ENCODE peak calls at places on chromosomes 2 and 18, in four cellular contexts. One of them, this sample, is unnamed.
A peak's percentile ranks its signal among the peaks of the same experiment; 100 is the strongest.

GRCh38 chr2:208025814-208026184 is 472 bp upstream of the PLEKHM3 start:
- DNase-seq in stimulated activated effector memory CD8-positive, alpha-beta T cell treated with anti-CD3 and anti-CD28 coated beads, Interleukin-12 subunit alpha, Interleukin-12 subunit beta, amount 100 ng/mL, for 72 hours: peak; percentile 65
- DNase-seq in SJCRH30: no peak
- DNase-seq in adipocyte: no peak
- DNase-seq in this sample: peak; percentile 41

GRCh38 chr18:25349926-25350560 is 1.9 kb downstream of the ZNF521 start:
- DNase-seq in stimulated activated effector memory CD8-positive, alpha-beta T cell treated with anti-CD3 and anti-CD28 coated beads, Interleukin-12 subunit alpha, Interleukin-12 subunit beta, amount 100 ng/mL, for 72 hours: no peak
- DNase-seq in SJCRH30: peak; percentile 42
- DNase-seq in adipocyte: peak; percentile 65
- DNase-seq in this sample: peak; percentile 30

GRCh38 chr2:238145851-238146250 is 7.4 kb downstream of the KLHL30 start:
- DNase-seq in stimulated activated effector memory CD8-positive, alpha-beta T cell treated with anti-CD3 and anti-CD28 coated beads, Interleukin-12 subunit alpha, Interleukin-12 subunit beta, amount 100 ng/mL, for 72 hours: no peak
- DNase-seq in SJCRH30: no peak
- DNase-seq in adipocyte: no peak
- DNase-seq in this sample: no peak

GRCh38 chr18:51196811-51197660 is 445 bp downstream of the MEX3C start:
- DNase-seq in adipocyte: peak; percentile 66
- DNase-seq in stimulated activated effector memory CD8-positive, alpha-beta T cell treated with anti-CD3 and anti-CD28 coated beads, Interleukin-12 subunit alpha, Interleukin-12 subunit beta, amount 100 ng/mL, for 72 hours: peak; percentile 80
- DNase-seq in SJCRH30: peak; percentile 42
- DNase-seq in this sample: peak; percentile 48

GRCh38 chr2:213216461-213216860 is 65.0 kb upstream of the IKZF2 start:
- DNase-seq in adipocyte: peak; percentile 90
- DNase-seq in SJCRH30: no peak
- DNase-seq in stimulated activated effector memory CD8-positive, alpha-beta T cell treated with anti-CD3 and anti-CD28 coated beads, Interleukin-12 subunit alpha, Interleukin-12 subunit beta, amount 100 ng/mL, for 72 hours: no peak
- DNase-seq in this sample: no peak

GRCh38 chr2:114729025-114729424 is 286.6 kb downstream of the DPP10 start:
- DNase-seq in SJCRH30: peak; percentile 2
- DNase-seq in stimulated activated effector memory CD8-positive, alpha-beta T cell treated with anti-CD3 and anti-CD28 coated beads, Interleukin-12 subunit alpha, Interleukin-12 subunit beta, amount 100 ng/mL, for 72 hours: no peak
- DNase-seq in adipocyte: no peak
- DNase-seq in this sample: peak; percentile 30

GRCh38 chr2:204869142-204869823 is 324.0 kb downstream of the PARD3B start:
- DNase-seq in SJCRH30: no peak
- DNase-seq in stimulated activated effector memory CD8-positive, alpha-beta T cell treated with anti-CD3 and anti-CD28 coated beads, Interleukin-12 subunit alpha, Interleukin-12 subunit beta, amount 100 ng/mL, for 72 hours: no peak
- DNase-seq in adipocyte: peak; percentile 74
- DNase-seq in this sample: no peak

GRCh38 chr2:231167745-231168459 is 30.5 kb upstream of the ARMC9 start:
- DNase-seq in stimulated activated effector memory CD8-positive, alpha-beta T cell treated with anti-CD3 and anti-CD28 coated beads, Interleukin-12 subunit alpha, Interleukin-12 subunit beta, amount 100 ng/mL, for 72 hours: no peak
- DNase-seq in SJCRH30: no peak
- DNase-seq in adipocyte: no peak
- DNase-seq in this sample: no peak

GRCh38 chr2:65388051-65388531 is 44.3 kb downstream of the SPRED2 start:
- DNase-seq in stimulated activated effector memory CD8-positive, alpha-beta T cell treated with anti-CD3 and anti-CD28 coated beads, Interleukin-12 subunit alpha, Interleukin-12 subunit beta, amount 100 ng/mL, for 72 hours: no peak
- DNase-seq in adipocyte: no peak
- DNase-seq in SJCRH30: no peak
- DNase-seq in this sample: no peak

GRCh38 chr2:120307482-120307881 is 38.5 kb upstream of the INHBB start:
- DNase-seq in stimulated activated effector memory CD8-positive, alpha-beta T cell treated with anti-CD3 and anti-CD28 coated beads, Interleukin-12 subunit alpha, Interleukin-12 subunit beta, amount 100 ng/mL, for 72 hours: no peak
- DNase-seq in SJCRH30: no peak
- DNase-seq in adipocyte: no peak
- DNase-seq in this sample: no peak

GRCh38 chr2:43637030-43637803 is at the start of gene PLEKHH2:
- DNase-seq in SJCRH30: peak; percentile 97
- DNase-seq in stimulated activated effector memory CD8-positive, alpha-beta T cell treated with anti-CD3 and anti-CD28 coated beads, Interleukin-12 subunit alpha, Interleukin-12 subunit beta, amount 100 ng/mL, for 72 hours: peak; percentile 96
- DNase-seq in adipocyte: peak; percentile 95
- DNase-seq in this sample: peak; percentile 91

GRCh38 chr2:211665299-211665698 is 873.3 kb downstream of the ERBB4 start:
- DNase-seq in adipocyte: no peak
- DNase-seq in stimulated activated effector memory CD8-positive, alpha-beta T cell treated with anti-CD3 and anti-CD28 coated beads, Interleukin-12 subunit alpha, Interleukin-12 subunit beta, amount 100 ng/mL, for 72 hours: no peak
- DNase-seq in SJCRH30: no peak
- DNase-seq in this sample: no peak

GRCh38 chr18:13270279-13270911 is 51.8 kb downstream of the LDLRAD4 start:
- DNase-seq in adipocyte: no peak
- DNase-seq in SJCRH30: no peak
- DNase-seq in stimulated activated effector memory CD8-positive, alpha-beta T cell treated with anti-CD3 and anti-CD28 coated beads, Interleukin-12 subunit alpha, Interleukin-12 subunit beta, amount 100 ng/mL, for 72 hours: no peak
- DNase-seq in this sample: no peak

GRCh38 chr2:30733829-30734520 is 73.3 kb downstream of the CAPN13 start:
- DNase-seq in adipocyte: no peak
- DNase-seq in stimulated activated effector memory CD8-positive, alpha-beta T cell treated with anti-CD3 and anti-CD28 coated beads, Interleukin-12 subunit alpha, Interleukin-12 subunit beta, amount 100 ng/mL, for 72 hours: no peak
- DNase-seq in SJCRH30: no peak
- DNase-seq in this sample: no peak

GRCh38 chr18:65768379-65768778 is 17.6 kb downstream of the CDH7 start:
- DNase-seq in stimulated activated effector memory CD8-positive, alpha-beta T cell treated with anti-CD3 and anti-CD28 coated beads, Interleukin-12 subunit alpha, Interleukin-12 subunit beta, amount 100 ng/mL, for 72 hours: no peak
- DNase-seq in SJCRH30: no peak
- DNase-seq in adipocyte: no peak
- DNase-seq in this sample: no peak

GRCh38 chr2:32678825-32679224 is 51.0 kb downstream of the TTC27 start:
- DNase-seq in stimulated activated effector memory CD8-positive, alpha-beta T cell treated with anti-CD3 and anti-CD28 coated beads, Interleukin-12 subunit alpha, Interleukin-12 subunit beta, amount 100 ng/mL, for 72 hours: no peak
- DNase-seq in SJCRH30: no peak
- DNase-seq in adipocyte: peak; percentile 58
- DNase-seq in this sample: no peak

GRCh38 chr2:180655842-180656454 is 324.5 kb upstream of the UBE2E3 start:
- DNase-seq in SJCRH30: no peak
- DNase-seq in stimulated activated effector memory CD8-positive, alpha-beta T cell treated with anti-CD3 and anti-CD28 coated beads, Interleukin-12 subunit alpha, Interleukin-12 subunit beta, amount 100 ng/mL, for 72 hours: no peak
- DNase-seq in adipocyte: no peak
- DNase-seq in this sample: peak; percentile 20

GRCh38 chr2:66334237-66335054 is 100.5 kb upstream of the MEIS1 start:
- DNase-seq in adipocyte: no peak
- DNase-seq in stimulated activated effector memory CD8-positive, alpha-beta T cell treated with anti-CD3 and anti-CD28 coated beads, Interleukin-12 subunit alpha, Interleukin-12 subunit beta, amount 100 ng/mL, for 72 hours: no peak
- DNase-seq in SJCRH30: peak; percentile 56
- DNase-seq in this sample: no peak

GRCh38 chr2:218295029-218295428 is 2.7 kb upstream of the TMBIM1 start:
- DNase-seq in SJCRH30: no peak
- DNase-seq in adipocyte: no peak
- DNase-seq in stimulated activated effector memory CD8-positive, alpha-beta T cell treated with anti-CD3 and anti-CD28 coated beads, Interleukin-12 subunit alpha, Interleukin-12 subunit beta, amount 100 ng/mL, for 72 hours: no peak
- DNase-seq in this sample: no peak

GRCh38 chr2:58702302-58702696 is 461.2 kb upstream of the FANCL start:
- DNase-seq in SJCRH30: peak; percentile 5
- DNase-seq in stimulated activated effector memory CD8-positive, alpha-beta T cell treated with anti-CD3 and anti-CD28 coated beads, Interleukin-12 subunit alpha, Interleukin-12 subunit beta, amount 100 ng/mL, for 72 hours: no peak
- DNase-seq in adipocyte: no peak
- DNase-seq in this sample: no peak

GRCh38 chr2:135002836-135003235 is 44.4 kb downstream of the MAP3K19 start:
- DNase-seq in adipocyte: no peak
- DNase-seq in SJCRH30: no peak
- DNase-seq in stimulated activated effector memory CD8-positive, alpha-beta T cell treated with anti-CD3 and anti-CD28 coated beads, Interleukin-12 subunit alpha, Interleukin-12 subunit beta, amount 100 ng/mL, for 72 hours: no peak
- DNase-seq in this sample: no peak

GRCh38 chr2:101995019-101995418 is 3.3 kb downstream of the IL1R2 start:
- DNase-seq in adipocyte: no peak
- DNase-seq in stimulated activated effector memory CD8-positive, alpha-beta T cell treated with anti-CD3 and anti-CD28 coated beads, Interleukin-12 subunit alpha, Interleukin-12 subunit beta, amount 100 ng/mL, for 72 hours: no peak
- DNase-seq in SJCRH30: no peak
- DNase-seq in this sample: no peak

GRCh38 chr2:15412309-15412708 is 148.8 kb downstream of the NBAS start:
- DNase-seq in stimulated activated effector memory CD8-positive, alpha-beta T cell treated with anti-CD3 and anti-CD28 coated beads, Interleukin-12 subunit alpha, Interleukin-12 subunit beta, amount 100 ng/mL, for 72 hours: no peak
- DNase-seq in adipocyte: no peak
- DNase-seq in SJCRH30: no peak
- DNase-seq in this sample: no peak

GRCh38 chr2:16727256-16727655 is 61.6 kb upstream of the CYRIA start:
- DNase-seq in stimulated activated effector memory CD8-positive, alpha-beta T cell treated with anti-CD3 and anti-CD28 coated beads, Interleukin-12 subunit alpha, Interleukin-12 subunit beta, amount 100 ng/mL, for 72 hours: no peak
- DNase-seq in SJCRH30: no peak
- DNase-seq in adipocyte: peak; percentile 3
- DNase-seq in this sample: no peak

GRCh38 chr18:22167091-22167470 is 2.3 kb upstream of the GATA6 start:
- DNase-seq in stimulated activated effector memory CD8-positive, alpha-beta T cell treated with anti-CD3 and anti-CD28 coated beads, Interleukin-12 subunit alpha, Interleukin-12 subunit beta, amount 100 ng/mL, for 72 hours: no peak
- DNase-seq in SJCRH30: no peak
- DNase-seq in adipocyte: no peak
- DNase-seq in this sample: no peak